ENCODE peak calls at places on chromosomes 4 and X, in seven cellular contexts. T, L, R, Z, V, C and D are unnamed samples.
A peak's percentile ranks its signal among the peaks of the same experiment; 100 is the strongest.

GRCh38 chr4:147626903-147627302 is 9.7 kb downstream of the TMEM184C start:
- DNase-seq in T (no peak), L (no peak), R (no peak), Z (no peak), V (no peak), C (no peak), D (no peak)

GRCh38 chrX:23292979-23293651 is 41.5 kb upstream of the PTCHD1 start:
- DNase-seq in T (peak; percentile 70), L (no peak), R (no peak), Z (no peak), V (no peak), C (peak; percentile 64), D (no peak)

GRCh38 chr4:123503698-123504389 is 107.2 kb downstream of the SPRY1 start:
- DNase-seq in T (no peak), L (no peak), R (no peak), Z (peak; percentile 29), V (no peak), C (no peak), D (no peak)

GRCh38 chr4:40685300-40685699 is 55.6 kb upstream of the RBM47 start:
- DNase-seq in T (peak; percentile 77), L (no peak), R (peak; percentile 34), Z (no peak), V (no peak), C (no peak), D (no peak)

GRCh38 chr4:55675196-55675793 is 39.2 kb upstream of the NMU start:
- DNase-seq in T (no peak), L (no peak), R (no peak), Z (no peak), V (no peak), C (no peak), D (no peak)

GRCh38 chrX:38929966-38930421 is 128.7 kb downstream of the MID1IP1 start:
- DNase-seq in T (peak; percentile 69), L (no peak), R (peak; percentile 85), Z (peak; percentile 33), V (no peak), C (peak; percentile 74), D (no peak)

GRCh38 chr4:65391814-65392213 is 278.5 kb downstream of the EPHA5 start:
- DNase-seq in T (no peak), L (no peak), R (no peak), Z (no peak), V (no peak), C (no peak), D (no peak)

GRCh38 chrX:47278684-47279083 is 45.9 kb downstream of the USP11 start:
- DNase-seq in T (peak; percentile 49), L (no peak), R (peak; percentile 69), Z (no peak), V (no peak), C (no peak), D (no peak)

GRCh38 chr4:1830642-1831228 is 25.2 kb downstream of the LETM1 start:
- DNase-seq in T (no peak), L (no peak), R (no peak), Z (no peak), V (no peak), C (no peak), D (no peak)

GRCh38 chrX:55715847-55716246 is 1.7 kb upstream of the RRAGB start:
- DNase-seq in T (no peak), L (no peak), R (no peak), Z (no peak), V (no peak), C (no peak), D (no peak)

GRCh38 chr4:136873555-136873954 is 658.7 kb downstream of the PCDH18 start:
- DNase-seq in T (no peak), L (no peak), R (no peak), Z (no peak), V (no peak), C (no peak), D (no peak)

GRCh38 chr4:94575652-94576051 is 123.9 kb downstream of the PDLIM5 start:
- DNase-seq in T (no peak), L (no peak), R (no peak), Z (no peak), V (no peak), C (no peak), D (no peak)

GRCh38 chrX:18964026-18964425 is 19.9 kb downstream of the PHKA2 start:
- DNase-seq in T (no peak), L (no peak), R (no peak), Z (no peak), V (no peak), C (no peak), D (no peak)

GRCh38 chr4:78567502-78568075 is 16.0 kb downstream of the ANXA3 start:
- DNase-seq in T (no peak), L (no peak), R (no peak), Z (no peak), V (no peak), C (no peak), D (no peak)
- H3K4me1 ChIP-seq in T (peaks cover 45% of the 10 kb centered on the region), L (peaks cover 4% of the 10 kb centered on the region), R (peaks cover 63% of the 10 kb centered on the region), Z (no peaks in the 10 kb centered on the region), V (peaks cover 32% of the 10 kb centered on the region), C (peaks cover 39% of the 10 kb centered on the region), D (no peaks in the 10 kb centered on the region)

GRCh38 chr4:37663552-37663951 is 22.6 kb downstream of the RELL1 start:
- DNase-seq in T (no peak), L (no peak), R (no peak), Z (no peak), V (no peak), C (no peak), D (no peak)

GRCh38 chr4:37667197-37668100 is 18.7 kb downstream of the RELL1 start:
- DNase-seq in T (no peak), L (no peak), R (peak; percentile 9), Z (no peak), V (no peak), C (no peak), D (no peak)

GRCh38 chr4:37664696-37665095 is 21.5 kb downstream of the RELL1 start:
- DNase-seq in T (no peak), L (no peak), R (no peak), Z (no peak), V (no peak), C (no peak), D (no peak)

GRCh38 chr4:37666625-37667071 is 19.5 kb downstream of the RELL1 start:
- DNase-seq in T (peak; percentile 91), L (no peak), R (peak; percentile 95), Z (peak; percentile 67), V (no peak), C (no peak), D (no peak)

GRCh38 chr4:37665347-37666009 is 20.7 kb downstream of the RELL1 start:
- DNase-seq in T (no peak), L (no peak), R (no peak), Z (no peak), V (no peak), C (no peak), D (no peak)
- H3K4me1 ChIP-seq in T (peaks cover 48% of the 10 kb centered on the region), L (peaks cover 25% of the 10 kb centered on the region), R (peaks cover 29% of the 10 kb centered on the region), Z (no peaks in the 10 kb centered on the region), V (peaks cover 40% of the 10 kb centered on the region), C (peaks cover 64% of the 10 kb centered on the region), D (peaks cover 23% of the 10 kb centered on the region)

GRCh38 chr4:85672116-85672515 is 197.2 kb downstream of the ARHGAP24 start:
- DNase-seq in T (no peak), L (no peak), R (peak; percentile 5), Z (no peak), V (no peak), C (no peak), D (no peak)

GRCh38 chr4:85669204-85669603 is 194.3 kb downstream of the ARHGAP24 start:
- DNase-seq in T (no peak), L (no peak), R (no peak), Z (no peak), V (no peak), C (no peak), D (no peak)

GRCh38 chr4:85673540-85673939 is 198.6 kb downstream of the ARHGAP24 start:
- DNase-seq in T (no peak), L (no peak), R (no peak), Z (no peak), V (no peak), C (no peak), D (no peak)

GRCh38 chr4:85672959-85673358 is 198.0 kb downstream of the ARHGAP24 start:
- DNase-seq in T (no peak), L (no peak), R (no peak), Z (no peak), V (no peak), C (no peak), D (no peak)

DNA sequence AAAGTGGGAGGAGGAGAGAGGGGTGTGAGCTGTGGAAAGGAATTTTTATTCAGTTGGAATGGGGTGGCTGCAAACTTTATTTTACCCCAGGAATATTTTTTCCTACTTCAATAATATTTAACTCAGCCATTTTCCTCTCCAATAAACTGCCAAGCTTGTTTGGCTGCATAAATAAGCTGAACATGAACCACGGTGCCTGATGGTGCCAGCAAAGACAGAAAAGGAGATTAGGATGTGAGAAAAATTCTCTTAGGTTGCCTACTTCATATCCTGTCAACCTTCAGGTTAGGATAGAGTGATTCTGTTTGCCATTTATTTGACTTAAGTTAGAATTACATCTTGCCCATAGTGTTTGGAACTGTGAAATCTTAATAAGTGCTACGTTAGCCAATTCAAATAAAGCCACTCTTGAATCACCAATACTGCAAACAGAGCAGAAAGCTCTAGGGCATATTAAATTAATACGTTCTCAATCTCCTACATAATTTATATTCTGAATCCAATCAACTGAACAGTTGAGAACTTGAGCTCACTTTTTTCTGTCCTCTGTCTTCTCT is 195.1 kb downstream of the ARHGAP24 start:
- DNase-seq in T (no peak), L (no peak), R (no peak), Z (no peak), V (no peak), C (no peak), D (no peak)
- H3K4me1 ChIP-seq in T (no peaks in the 10 kb centered on the region), L (peaks cover 2% of the 10 kb centered on the region), R (no peaks in the 10 kb centered on the region), Z (no peaks in the 10 kb centered on the region), V (peaks cover 9% of the 10 kb centered on the region), C (peaks cover 3% of the 10 kb centered on the region), D (no peaks in the 10 kb centered on the region)

GRCh38 chr4:185395255-185395955 is at the start of gene LRP2BP:
- DNase-seq in T (no peak), L (no peak), R (peak; percentile 36), Z (no peak), V (no peak), C (no peak), D (no peak)
- H3K4me1 ChIP-seq in T (peaks cover 9% of the 10 kb centered on the region), L (peaks cover 5% of the 10 kb centered on the region), R (peaks cover 27% of the 10 kb centered on the region), Z (no peaks in the 10 kb centered on the region), V (peaks cover 35% of the 10 kb centered on the region), C (peaks cover 38% of the 10 kb centered on the region), D (peaks cover 8% of the 10 kb centered on the region)